ENCODE peak calls at places on chromosomes 16 and 17, in six cellular contexts. S is endothelial cell of umbilical vein, X is GM12878, T is A549, Z is K562, L is HepG2. A is an unnamed sample.

GRCh38 chr17:33196883-33197282 is 96.2 kb downstream of the ASIC2 start:
- DNase-seq in S (no peak), X (no peak), T (no peak), Z (no peak), L (no peak), A (no peak)

GRCh38 chr17:43645450-43645764 is 16.3 kb downstream of the MEOX1 start:
- DNase-seq in S (no peak), X (no peak), T (no peak), Z (no peak), L (no peak), A (no peak)

GRCh38 chr16:88633684-88634140 is 4.7 kb upstream of the IL17C start:
- DNase-seq in S (peak), X (peak), T (peak), Z (peak), L (peak), A (peak)

GRCh38 chr17:66021757-66022156 is 170.2 kb downstream of the CEP112 start:
- DNase-seq in S (no peak), X (no peak), T (no peak), Z (no peak), L (no peak), A (no peak)

GRCh38 chr16:50861451-50861850 is 119.6 kb downstream of the CYLD start:
- DNase-seq in S (no peak), X (no peak), T (no peak), Z (no peak), L (no peak), A (no peak)

GRCh38 chr17:35052240-35052608 is 11.3 kb downstream of the RFFL start:
- DNase-seq in S (no peak), X (no peak), T (no peak), Z (no peak), L (no peak), A (peak)

GRCh38 chr17:81328925-81329278 is 33.8 kb upstream of the SLC38A10 start:
- DNase-seq in S (no peak), X (no peak), T (peak), Z (no peak), L (no peak), A (peak)

GRCh38 chr16:25854141-25854540 is 162.4 kb downstream of the HS3ST4 start:
- DNase-seq in S (no peak), X (no peak), T (no peak), Z (no peak), L (no peak), A (no peak)

GRCh38 chr17:35890774-35891155 is 10.6 kb upstream of the CCL5 start:
- DNase-seq in S (no peak), X (no peak), T (no peak), Z (no peak), L (no peak), A (no peak)

GRCh38 chr17:57949649-57950048 is 5.6 kb downstream of the CUEDC1 start:
- DNase-seq in S (no peak), X (no peak), T (no peak), Z (no peak), L (no peak), A (peak)

DNA sequence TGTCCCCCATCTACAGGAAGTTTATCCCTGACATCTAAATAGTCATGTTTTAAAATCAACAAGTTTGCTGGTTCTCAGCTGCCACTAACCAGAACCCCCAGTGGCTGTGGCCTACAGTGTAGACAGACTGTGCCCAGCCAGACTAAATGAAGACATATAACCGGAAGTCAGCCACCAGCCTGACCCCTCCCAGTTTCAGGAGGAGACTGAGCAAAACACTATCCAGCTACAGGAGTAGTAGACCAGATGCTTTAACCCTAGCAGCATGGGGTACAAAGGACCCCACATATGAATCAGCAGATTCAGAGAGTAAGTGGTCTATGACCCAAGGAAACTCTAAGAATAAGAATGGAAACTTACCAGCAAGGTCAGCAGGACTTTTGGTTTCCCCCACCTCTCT is 83.4 kb downstream of the HIC1 start:
- DNase-seq in S (no peak), X (peak), T (no peak), Z (peak), L (no peak), A (peak)
- TF ChIP-seq POLR2A in S (no peak), X (peak), T (no peak), Z (no peak), L (no peak), A (no peak)

GRCh38 chr16:73060216-73060615 is 12.3 kb upstream of the ZFHX3 start:
- DNase-seq in S (no peak), X (no peak), T (no peak), Z (no peak), L (no peak), A (no peak)
- TF ChIP-seq MYC in S (no peak), X (no peak), T (no peak), Z (no peak), L (no peak), A (no peak)

GRCh38 chr16:14405611-14406537 is 224.2 kb downstream of the PARN start:
- DNase-seq in S (no peak), X (peak), T (no peak), Z (peak), L (peak), A (peak)
- H3K4me3 ChIP-seq in S (no peak), X (no peak), T (no peak), Z (no peak), L (peak), A (no peak)

GRCh38 chr17:17480593-17481148 is 3.9 kb downstream of the MED9 start:
- DNase-seq in S (no peak), X (no peak), T (no peak), Z (no peak), L (no peak), A (no peak)

GRCh38 chr17:17474341-17474740 is 2.5 kb upstream of the MED9 start:
- DNase-seq in S (no peak), X (no peak), T (no peak), Z (no peak), L (no peak), A (no peak)

GRCh38 chr17:17476865-17477467 is at the start of gene MED9:
- DNase-seq in S (peak), X (peak), T (peak), Z (peak), L (peak), A (peak)

GRCh38 chr17:17481860-17482259 is 5.1 kb downstream of the MED9 start:
- DNase-seq in S (no peak), X (no peak), T (no peak), Z (no peak), L (no peak), A (no peak)

GRCh38 chr17:17479209-17479608 is 2.4 kb downstream of the MED9 start:
- DNase-seq in S (no peak), X (no peak), T (no peak), Z (no peak), L (peak), A (no peak)
- TF ChIP-seq POLR2A in S (no peak), X (no peak), T (no peak), Z (no peak), L (no peak), A (no peak)

GRCh38 chr17:18356624-18357023 is 6.7 kb downstream of the SHMT1 start:
- DNase-seq in S (no peak), X (no peak), T (no peak), Z (no peak), L (no peak), A (peak)
- TF ChIP-seq MYC in S (no peak), X (no peak), T (no peak), Z (no peak), L (no peak), A (no peak)